ENCODE peak calls at places on chromosome 16, in seven cellular contexts. Y is HepG2, S is MV-4-11, R is chondrocyte, J is kidney epithelial cell, N is fibroblast of pulmonary artery, O is substantia nigra. H is an unnamed sample.
A peak's percentile ranks its signal among the peaks of the same experiment; 100 is the strongest.

GRCh38 chr16:67386861-67387455 is 6.3 kb downstream of the TPPP3 start:
- DNase-seq in Y (no peak), S (no peak), R (no peak), J (no peak), N (no peak), O (no peak), H (no peak)

GRCh38 chr16:72134507-72134906 is 37.4 kb downstream of the PMFBP1 start:
- DNase-seq in Y (no peak), S (no peak), R (no peak), J (no peak), N (no peak), O (no peak), H (no peak)

GRCh38 chr16:88497561-88498420 is 44.7 kb downstream of the ZFPM1 start:
- DNase-seq in Y (no peak), S (no peak), R (no peak), J (no peak), N (peak; percentile 39), O (no peak), H (no peak)

GRCh38 chr16:57394444-57394843 is 10.1 kb upstream of the CCL17 start:
- DNase-seq in Y (no peak), S (peak; percentile 48), R (no peak), J (no peak), N (peak; percentile 47), O (no peak), H (no peak)

GRCh38 chr16:82657239-82657638 is 30.5 kb downstream of the CDH13 start:
- DNase-seq in Y (no peak), S (no peak), R (no peak), J (no peak), N (peak; percentile 66), O (no peak), H (no peak)

GRCh38 chr16:69566437-69567030 is 768 bp downstream of the NFAT5 start:
- DNase-seq in Y (peak; percentile 40), S (no peak), R (peak; percentile 84), J (no peak), N (peak; percentile 71), O (peak; percentile 41), H (peak; percentile 64)

GRCh38 chr16:54422159-54422558 is 135.6 kb upstream of the IRX3 start:
- DNase-seq in Y (no peak), S (no peak), R (no peak), J (no peak), N (no peak), O (no peak), H (peak; percentile 30)

GRCh38 chr16:57256601-57257395 is 11.7 kb downstream of the ARL2BP start:
- DNase-seq in Y (no peak), S (no peak), R (peak; percentile 85), J (no peak), N (no peak), O (no peak), H (no peak)

GRCh38 chr16:57938936-57939871 is 31.7 kb downstream of the CNGB1 start:
- DNase-seq in Y (peak; percentile 22), S (peak; percentile 11), R (no peak), J (no peak), N (peak; percentile 72), O (peak; percentile 53), H (peak; percentile 80)

GRCh38 chr16:87740909-87741424 is 24.8 kb downstream of the KLHDC4 start:
- DNase-seq in Y (no peak), S (no peak), R (no peak), J (no peak), N (no peak), O (peak; percentile 72), H (peak; percentile 50)

GRCh38 chr16:80752563-80752962 is 51.8 kb downstream of the CDYL2 start:
- DNase-seq in Y (no peak), S (no peak), R (no peak), J (no peak), N (no peak), O (no peak), H (no peak)

GRCh38 chr16:75222271-75222783 is 3.5 kb downstream of the CTRB1 start:
- DNase-seq in Y (no peak), S (no peak), R (no peak), J (no peak), N (no peak), O (no peak), H (no peak)

H was measured in left ventricle myocardium inferior.